ENCODE peak calls at places on chromosome 21, in ten cellular contexts. B is sigmoid colon, Z is tibial artery, A is HT1080, X is HEK293T, J is non-pigmented ciliary epithelial cell, R is fibroblast of lung, E is NCI-H748 treated with DMSO at 0.1 percent for 48 hours, D is T-helper 17 cell, K is substantia nigra. Y is an unnamed sample.

GRCh38 chr21:16708431-16708830 is 804.4 kb upstream of the CXADR start:
- DNase-seq in B (no peak), Z (no peak), A (no peak), X (no peak), J (no peak), R (peak; percentile 55), E (no peak), D (no peak), K (no peak), Y (no peak)

GRCh38 chr21:45011426-45011825 is 63.0 kb upstream of the ADARB1 start:
- DNase-seq in B (peak; percentile 64), Z (no peak), A (no peak), X (no peak), J (no peak), R (no peak), E (no peak), D (peak; percentile 5), K (no peak), Y (no peak)

GRCh38 chr21:45638707-45639106 is 4.8 kb upstream of the PCBP3 start:
- DNase-seq in B (no peak), Z (no peak), A (no peak), X (no peak), J (no peak), R (no peak), E (no peak), D (no peak), K (no peak), Y (no peak)

GRCh38 chr21:41059871-41060270 is 108.1 kb upstream of the BACE2 start:
- DNase-seq in B (no peak), Z (no peak), A (no peak), X (no peak), J (no peak), R (peak; percentile 28), E (no peak), D (no peak), K (no peak), Y (no peak)

GRCh38 chr21:32364387-32364786 is 28.4 kb downstream of the URB1 start:
- DNase-seq in B (no peak), Z (no peak), A (no peak), X (no peak), J (no peak), R (peak; percentile 23), E (no peak), D (no peak), K (peak; percentile 22), Y (no peak)

GRCh38 chr21:37642493-37642892 is 273.8 kb downstream of the KCNJ6 start:
- DNase-seq in B (no peak), Z (no peak), A (peak; percentile 30), X (peak; percentile 36), J (no peak), R (no peak), E (peak; percentile 46), D (no peak), K (no peak), Y (no peak)

GRCh38 chr21:42830456-42831455 is 48.6 kb downstream of the WDR4 start:
- DNase-seq in B (peak; percentile 60), Z (no peak), A (no peak), X (no peak), J (no peak), R (no peak), E (no peak), D (no peak), K (no peak), Y (peak; percentile 12)

GRCh38 chr21:45433911-45434644 is 29.1 kb downstream of the COL18A1 start:
- DNase-seq in B (no peak), Z (no peak), A (no peak), X (no peak), J (no peak), R (no peak), E (no peak), D (no peak), K (no peak), Y (no peak)

GRCh38 chr21:45417256-45417950 is 12.4 kb downstream of the COL18A1 start:
- DNase-seq in B (peak; percentile 60), Z (no peak), A (no peak), X (no peak), J (no peak), R (peak; percentile 44), E (no peak), D (no peak), K (no peak), Y (no peak)

GRCh38 chr21:41761211-41762181 is 5.4 kb downstream of the RIPK4 start:
- DNase-seq in B (peak; percentile 75), Z (peak; percentile 70), A (no peak), X (no peak), J (no peak), R (no peak), E (peak; percentile 7), D (no peak), K (no peak), Y (no peak)

GRCh38 chr21:46184625-46185555 is 631 bp upstream of the SPATC1L start:
- DNase-seq in B (peak; percentile 94), Z (peak; percentile 65), A (peak; percentile 83), X (peak; percentile 80), J (peak; percentile 49), R (peak; percentile 94), E (peak; percentile 66), D (peak; percentile 46), K (peak; percentile 74), Y (peak; percentile 83)

GRCh38 chr21:28436286-28436932 is 556.3 kb downstream of the LTN1 start:
- DNase-seq in B (no peak), Z (no peak), A (peak; percentile 81), X (no peak), J (no peak), R (peak; percentile 77), E (no peak), D (no peak), K (no peak), Y (no peak)

GRCh38 chr21:26964379-26964778 is 2.5 kb downstream of the ADAMTS5 start:
- DNase-seq in B (peak; percentile 92), Z (peak; percentile 69), A (no peak), X (no peak), J (no peak), R (no peak), E (no peak), D (no peak), K (no peak), Y (no peak)

GRCh38 chr21:45989355-45990048 is 7.9 kb downstream of the COL6A1 start:
- DNase-seq in B (peak; percentile 67), Z (peak; percentile 19), A (no peak), X (no peak), J (no peak), R (no peak), E (no peak), D (no peak), K (no peak), Y (no peak)

GRCh38 chr21:45580181-45580575 is 37.9 kb upstream of the SLC19A1 start:
- DNase-seq in B (no peak), Z (no peak), A (no peak), X (no peak), J (no peak), R (no peak), E (no peak), D (no peak), K (no peak), Y (no peak)

GRCh38 chr21:15058718-15059316 is 6.0 kb downstream of the NRIP1 start:
- DNase-seq in B (no peak), Z (no peak), A (peak; percentile 56), X (no peak), J (no peak), R (peak; percentile 77), E (no peak), D (no peak), K (no peak), Y (no peak)

GRCh38 chr21:29056005-29056404 is 17.4 kb downstream of the CCT8 start:
- DNase-seq in B (no peak), Z (no peak), A (no peak), X (no peak), J (no peak), R (no peak), E (no peak), D (no peak), K (no peak), Y (no peak)

GRCh38 chr21:42515708-42516502 is 2.3 kb downstream of the SLC37A1 start:
- DNase-seq in B (peak; percentile 48), Z (no peak), A (peak; percentile 30), X (no peak), J (no peak), R (no peak), E (peak; percentile 84), D (no peak), K (no peak), Y (no peak)

GRCh38 chr21:40863839-40864238 is 16.9 kb upstream of the DSCAM start:
- DNase-seq in B (no peak), Z (no peak), A (no peak), X (no peak), J (no peak), R (no peak), E (no peak), D (no peak), K (no peak), Y (no peak)

GRCh38 chr21:32022141-32022540 is 149.3 kb downstream of the HUNK start:
- DNase-seq in B (no peak), Z (no peak), A (no peak), X (no peak), J (no peak), R (no peak), E (no peak), D (no peak), K (no peak), Y (no peak)

GRCh38 chr21:46542588-46543092 is 62.2 kb downstream of the S100B start:
- DNase-seq in B (peak; percentile 54), Z (no peak), A (no peak), X (no peak), J (no peak), R (no peak), E (no peak), D (no peak), K (no peak), Y (no peak)

GRCh38 chr21:45471229-45472052 is 66.5 kb downstream of the COL18A1 start:
- DNase-seq in B (peak; percentile 87), Z (no peak), A (peak; percentile 78), X (no peak), J (peak; percentile 70), R (peak; percentile 95), E (no peak), D (no peak), K (no peak), Y (no peak)

GRCh38 chr21:38821959-38822682 is 16.4 kb downstream of the ETS2 start:
- DNase-seq in B (no peak), Z (no peak), A (no peak), X (no peak), J (no peak), R (no peak), E (no peak), D (no peak), K (no peak), Y (no peak)

GRCh38 chr21:44363278-44363677 is 9.9 kb downstream of the TRPM2 start:
- DNase-seq in B (no peak), Z (no peak), A (no peak), X (no peak), J (no peak), R (no peak), E (no peak), D (no peak), K (no peak), Y (no peak)